ENCODE peak calls at places on chromosomes 12 and 14, in nine cellular contexts. N is AG09309, W is OCI-M1, Q is left lung, J is adrenal gland, K is lung, L is stomach, X is hippocampal formation, C is cardiac fibroblast. A is an unnamed sample.

GRCh38 chr12:58801986-58802385 is 118.3 kb downstream of the LRIG3 start:
- DNase-seq in N (no peak), W (no peak), Q (no peak), J (no peak), K (no peak), L (no peak), X (no peak), C (no peak), A (no peak)

GRCh38 chr12:111274820-111275219 is 94.1 kb downstream of the PHETA1 start:
- DNase-seq in N (no peak), W (peak; percentile 10), Q (no peak), J (no peak), K (no peak), L (no peak), X (no peak), C (no peak), A (no peak)

GRCh38 chr12:18919826-18920511 is 182.1 kb downstream of the CAPZA3 start:
- DNase-seq in N (no peak), W (no peak), Q (no peak), J (no peak), K (no peak), L (no peak), X (no peak), C (no peak), A (no peak)

GRCh38 chr12:31386364-31386777 is 60.4 kb upstream of the SINHCAF start:
- DNase-seq in N (no peak), W (no peak), Q (no peak), J (no peak), K (no peak), L (no peak), X (no peak), C (no peak), A (no peak)

GRCh38 chr12:65443038-65443437 is 164.6 kb downstream of the MSRB3 start:
- DNase-seq in N (no peak), W (no peak), Q (no peak), J (peak; percentile 14), K (no peak), L (no peak), X (no peak), C (no peak), A (no peak)

GRCh38 chr14:100405752-100406455 is 82.8 kb downstream of the SLC25A47 start:
- DNase-seq in N (no peak), W (no peak), Q (no peak), J (no peak), K (no peak), L (no peak), X (no peak), C (no peak), A (no peak)

GRCh38 chr12:30692470-30692869 is 3.2 kb downstream of the IPO8 start:
- DNase-seq in N (no peak), W (no peak), Q (no peak), J (peak; percentile 32), K (no peak), L (no peak), X (no peak), C (peak; percentile 21), A (no peak)

GRCh38 chr14:95527392-95528002 is 7.4 kb upstream of the GLRX5 start:
- DNase-seq in N (peak; percentile 71), W (peak; percentile 87), Q (no peak), J (peak; percentile 85), K (no peak), L (peak; percentile 52), X (peak; percentile 72), C (peak; percentile 87), A (peak; percentile 59)

GRCh38 chr14:55043528-55043927 is 7.9 kb upstream of the MAPK1IP1L start:
- DNase-seq in N (no peak), W (no peak), Q (no peak), J (no peak), K (no peak), L (no peak), X (no peak), C (peak; percentile 26), A (no peak)

GRCh38 chr14:91732859-91733477 is 1.1 kb upstream of the CATSPERB start:
- DNase-seq in N (no peak), W (no peak), Q (no peak), J (no peak), K (no peak), L (no peak), X (no peak), C (no peak), A (no peak)

A was measured in activated gamma-delta T cell treated with Interleukin-2 at 50 U/mL for 16 hours.